ENCODE peak calls at places on chromosomes 13 and 19, in four cellular contexts. L, G, U and H are unnamed samples.
A peak's percentile ranks its signal among the peaks of the same experiment; 100 is the strongest.

GRCh38 chr19:1748115-1748702 is 5.1 kb upstream of the ONECUT3 start:
- DNase-seq in L (no peak), G (no peak), U (no peak), H (no peak)

GRCh38 chr13:109720758-109721184 is 65.6 kb downstream of the IRS2 start:
- DNase-seq in L (no peak), G (no peak), U (no peak), H (no peak)

GRCh38 chr13:76168661-76169060 is 532.5 kb downstream of the LMO7 start:
- DNase-seq in L (no peak), G (no peak), U (no peak), H (no peak)

GRCh38 chr19:28394705-28395104 is 818.2 kb downstream of the UQCRFS1 start:
- DNase-seq in L (no peak), G (no peak), U (no peak), H (no peak)

GRCh38 chr19:47518139-47518538 is 3.3 kb upstream of the NAPA start:
- DNase-seq in L (no peak), G (no peak), U (no peak), H (no peak)

GRCh38 chr19:2475018-2475701 is 767 bp upstream of the GADD45B start:
- DNase-seq in L (peak; percentile 61), G (peak; percentile 41), U (no peak), H (no peak)

GRCh38 chr19:19871932-19872331 is 6.2 kb downstream of the ZNF253 start:
- DNase-seq in L (no peak), G (no peak), U (no peak), H (no peak)

GRCh38 chr19:49861127-49861526 is 6.2 kb downstream of the PNKP start:
- DNase-seq in L (no peak), G (no peak), U (no peak), H (no peak)

GRCh38 chr19:29326351-29326750 is 113.4 kb upstream of the UQCRFS1 start:
- DNase-seq in L (no peak), G (no peak), U (no peak), H (no peak)

GRCh38 chr13:44810067-44810840 is 179.0 kb downstream of the NUFIP1 start:
- DNase-seq in L (peak; percentile 89), G (no peak), U (no peak), H (no peak)

GRCh38 chr19:15911599-15912237 is 13.8 kb upstream of the CYP4F2 start:
- DNase-seq in L (no peak), G (no peak), U (no peak), H (no peak)

GRCh38 chr19:30784850-30785459 is 412.8 kb downstream of the ZNF536 start:
- DNase-seq in L (peak; percentile 33), G (peak; percentile 38), U (no peak), H (peak; percentile 53)

GRCh38 chr19:1401889-1402217 is 511 bp upstream of the GAMT start:
- DNase-seq in L (no peak), G (no peak), U (no peak), H (no peak)

GRCh38 chr19:11861301-11861700 is 12.8 kb downstream of the ZNF439 start:
- DNase-seq in L (no peak), G (no peak), U (no peak), H (no peak)

GRCh38 chr13:113245858-113246791 is 36.7 kb downstream of the CUL4A start:
- DNase-seq in L (no peak), G (no peak), U (no peak), H (no peak)

GRCh38 chr13:23889598-23890224 is 511 bp upstream of the MIPEP start:
- DNase-seq in L (peak; percentile 6), G (no peak), U (no peak), H (no peak)

GRCh38 chr19:29896790-29897189 is 45.2 kb upstream of the URI1 start:
- DNase-seq in L (no peak), G (no peak), U (no peak), H (no peak)

GRCh38 chr13:101415358-101416174 is 742 bp downstream of the NALCN start:
- DNase-seq in L (no peak), G (no peak), U (no peak), H (no peak)

GRCh38 chr19:41515054-41515652 is 60.8 kb upstream of the CEACAM21 start:
- DNase-seq in L (no peak), G (no peak), U (no peak), H (no peak)

GRCh38 chr19:32380269-32380668 is 25.3 kb upstream of the DPY19L3 start:
- DNase-seq in L (no peak), G (no peak), U (no peak), H (no peak)

GRCh38 chr13:29597246-29597645 is 1.8 kb upstream of the SLC7A1 start:
- DNase-seq in L (no peak), G (no peak), U (no peak), H (no peak)

GRCh38 chr19:48468806-48469055 is 438 bp upstream of the CYTH2 start:
- DNase-seq in L (no peak), G (no peak), U (peak; percentile 100), H (no peak)

GRCh38 chr19:54576411-54576976 is 2.9 kb downstream of the LILRA2 start:
- DNase-seq in L (no peak), G (no peak), U (no peak), H (no peak)

GRCh38 chr19:2900296-2901252 is at the start of gene ZNF57:
- DNase-seq in L (peak; percentile 99), G (peak; percentile 97), U (peak; percentile 97), H (peak; percentile 91)

GRCh38 chr19:13428352-13428751 is 77.9 kb downstream of the CACNA1A start:
- DNase-seq in L (peak; percentile 25), G (peak; percentile 1), U (peak; percentile 3), H (no peak)

DNA sequence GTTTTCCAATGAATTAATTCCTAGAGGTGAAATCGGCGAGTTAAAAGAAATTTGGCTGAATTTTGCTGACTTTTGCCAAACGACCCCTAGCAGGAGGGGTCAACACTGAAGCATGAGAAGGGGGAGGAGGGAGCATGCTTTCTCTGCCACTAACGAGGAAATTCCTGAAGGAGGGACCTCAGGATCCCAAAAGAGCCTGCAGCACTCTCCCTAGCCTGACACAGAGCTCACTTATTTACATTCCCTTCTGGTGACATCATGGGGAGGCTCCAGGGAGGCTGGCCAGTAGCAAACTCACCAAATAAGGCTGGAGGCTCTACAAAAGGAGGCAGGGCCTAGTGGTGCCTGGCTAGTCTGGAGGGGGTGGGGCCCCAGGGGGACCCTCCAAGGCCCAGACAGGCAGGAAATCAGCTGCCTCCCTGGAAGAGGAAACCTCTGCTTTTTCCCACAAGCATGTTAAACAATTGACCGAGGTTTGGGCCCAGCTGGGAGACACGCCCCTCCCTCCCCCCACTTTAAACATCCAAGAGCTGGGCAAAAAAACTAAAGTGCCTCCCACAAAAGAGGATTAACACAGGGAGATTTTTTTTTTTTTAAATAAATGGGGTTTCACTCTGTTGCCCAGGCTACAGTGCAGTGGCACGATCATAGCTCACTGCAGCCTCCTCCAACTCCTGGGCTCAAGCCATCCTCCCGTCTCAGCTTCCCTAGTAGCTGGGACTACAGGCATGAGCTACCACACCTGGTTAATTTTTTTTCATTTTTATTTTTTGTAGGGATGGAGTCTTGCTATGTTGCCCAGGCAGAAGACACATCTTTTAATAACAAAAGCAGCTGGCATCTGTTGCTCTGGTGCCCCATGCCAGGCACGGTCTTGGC is 2.1 kb downstream of the DAPK3 start:
- DNase-seq in L (peak; percentile 99), G (no peak), U (peak; percentile 100), H (no peak)
- TF ChIP-seq CTCF in L (no peak), G (no peak), U (no peak), H (no peak)

GRCh38 chr19:8321067-8321759 is at the start of the genes NDUFA7 and RPS28:
- DNase-seq in L (peak; percentile 96), G (peak; percentile 98), U (peak; percentile 94), H (peak; percentile 96)
- TF ChIP-seq CTCF in L (no peak), G (peak; percentile 16), U (peak; percentile 14), H (no peak)

DNA sequence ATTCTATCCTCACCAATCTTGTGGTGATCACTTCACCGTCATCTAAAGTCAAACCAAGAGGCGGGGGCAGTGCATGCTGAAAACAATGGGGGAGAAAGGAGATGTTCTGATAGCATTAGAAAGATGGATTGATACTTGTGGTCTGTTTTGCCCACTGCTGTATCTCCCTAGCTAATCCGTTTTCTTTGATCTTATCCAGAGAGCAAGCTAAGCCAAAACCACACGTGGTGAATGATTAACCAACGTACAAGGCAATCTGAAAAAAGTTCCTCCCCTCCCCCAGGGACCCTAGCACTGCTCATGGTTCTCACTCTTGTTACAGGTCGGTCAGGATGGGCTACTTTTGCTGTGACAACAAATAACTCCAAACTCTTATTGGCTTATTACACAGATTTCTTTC is 11.8 kb upstream of the C13orf42 start:
- DNase-seq in L (no peak), G (no peak), U (no peak), H (no peak)
- TF ChIP-seq CTCF in L (no peak), G (no peak), U (no peak), H (no peak)

GRCh38 chr13:104984296-104984818 is 1551.1 kb downstream of the EFNB2 start:
- DNase-seq in L (peak; percentile 1), G (peak; percentile 18), U (no peak), H (peak; percentile 22)
- TF ChIP-seq CTCF in L (no peak), G (no peak), U (no peak), H (no peak)

GRCh38 chr13:48578516-48579166 is 45.8 kb upstream of the RCBTB2 start:
- DNase-seq in L (no peak), G (no peak), U (no peak), H (no peak)
- TF ChIP-seq CTCF in L (no peak), G (no peak), U (no peak), H (no peak)

DNA sequence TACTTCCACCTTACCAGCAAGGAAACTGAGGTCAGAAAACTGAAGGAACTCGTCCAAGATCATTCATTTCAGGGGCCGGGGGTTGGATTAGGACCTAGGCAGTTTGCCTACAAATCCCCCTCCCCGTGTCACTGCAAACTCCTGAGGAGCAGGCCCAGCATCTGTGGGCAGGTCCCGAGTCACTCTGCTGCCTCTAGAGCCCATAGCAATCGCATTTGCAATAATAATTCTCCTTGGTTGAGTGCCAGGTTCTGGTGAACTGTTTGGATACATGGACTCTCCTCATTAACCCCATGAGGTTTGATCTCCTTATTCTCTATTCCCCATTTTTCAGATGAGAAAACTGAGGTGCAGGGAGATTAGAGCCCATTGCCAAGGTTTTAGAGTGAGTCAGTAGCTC is 903 bp downstream of the PIN1 start:
- DNase-seq in L (peak; percentile 52), G (no peak), U (no peak), H (peak; percentile 21)
- TF ChIP-seq CTCF in L (peak; percentile 18), G (no peak), U (peak; percentile 7), H (no peak)

DNA sequence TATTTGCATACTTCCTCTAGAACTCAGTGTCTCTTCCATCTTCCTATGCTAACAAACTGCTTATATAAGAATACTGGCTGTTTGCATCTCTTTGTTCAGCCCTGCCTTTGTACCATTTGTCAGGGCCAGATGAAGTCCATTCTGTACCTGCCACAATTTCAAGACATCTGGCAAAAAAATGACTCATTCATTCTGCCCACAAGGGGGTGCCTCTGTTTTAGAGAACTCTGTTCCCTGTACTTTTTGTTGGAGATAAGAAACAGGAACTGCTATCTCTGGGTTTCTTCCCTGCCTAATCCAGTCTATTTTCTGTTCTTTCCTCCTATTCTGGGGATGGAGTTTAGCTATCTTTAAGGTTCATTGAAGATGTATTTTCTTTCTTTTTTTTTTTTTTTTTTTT is 23.0 kb downstream of the ZNF568 start:
- DNase-seq in L (no peak), G (no peak), U (no peak), H (no peak)
- TF ChIP-seq CTCF in L (no peak), G (no peak), U (no peak), H (no peak)